ENCODE peak calls at places on chromosomes 1 and 21, in ten cellular contexts. R is astrocyte of the spinal cord; B is left ventricle myocardium inferior; U is CD8-positive, alpha-beta T cell; T is breast epithelium; I is heart left ventricle; X is AG04449; H is foreskin fibroblast; M is gastrocnemius medialis; S is AG04450. O is an unnamed sample.

GRCh38 chr1:42979037-42979432 is 20.4 kb upstream of the SLC2A1 start:
- DNase-seq in B (no peak), X (no peak), M (no peak), T (no peak), U (no peak), S (no peak), I (no peak), H (no peak), R (peak; percentile 41), O (no peak)

GRCh38 chr1:113818585-113818984 is 6.3 kb upstream of the RSBN1 start:
- DNase-seq in T (no peak), M (no peak), X (no peak), R (no peak), U (no peak), H (no peak), S (no peak), I (no peak), B (no peak), O (no peak)

GRCh38 chr21:41112740-41113692 is 54.9 kb upstream of the BACE2 start:
- DNase-seq in M (no peak), U (no peak), R (peak; percentile 88), X (peak; percentile 92), I (peak; percentile 17), T (peak; percentile 93), S (peak; percentile 33), B (no peak), H (peak; percentile 46), O (no peak)

GRCh38 chr1:114105401-114105979 is 48.2 kb downstream of the SYT6 start:
- DNase-seq in T (no peak), R (no peak), X (no peak), M (no peak), U (no peak), I (no peak), H (no peak), B (no peak), S (no peak), O (no peak)

GRCh38 chr21:33078907-33079582 is 9.1 kb downstream of the OLIG1 start:
- DNase-seq in U (no peak), R (peak; percentile 69), X (peak; percentile 9), T (peak; percentile 66), I (no peak), H (peak; percentile 43), S (peak; percentile 13), M (no peak), B (no peak), O (peak; percentile 55)

GRCh38 chr1:116817582-116818064 is 63.4 kb downstream of the CD2 start:
- DNase-seq in H (peak; percentile 10), M (no peak), I (no peak), R (no peak), T (no peak), S (no peak), X (no peak), U (peak; percentile 61), B (no peak), O (peak; percentile 39)

GRCh38 chr1:58361134-58361533 is 185.4 kb downstream of the OMA1 start:
- DNase-seq in S (no peak), X (no peak), I (no peak), B (no peak), H (no peak), T (no peak), U (no peak), M (no peak), R (no peak), O (no peak)

GRCh38 chr1:149848340-149848771 is 51.0 kb upstream of the BOLA1 start:
- DNase-seq in B (no peak), I (no peak), T (no peak), S (no peak), H (no peak), M (no peak), U (no peak), R (peak; percentile 2), X (no peak), O (no peak)

GRCh38 chr1:172903581-172904220 is 147.0 kb downstream of the TNFSF18 start:
- DNase-seq in I (no peak), H (peak; percentile 79), U (no peak), M (no peak), B (no peak), X (no peak), S (no peak), R (peak; percentile 66), T (no peak), O (no peak)

GRCh38 chr1:44678626-44679025 is 4.1 kb downstream of the ARMH1 start:
- DNase-seq in M (no peak), B (no peak), U (no peak), H (no peak), X (no peak), S (no peak), I (no peak), T (no peak), R (no peak), O (no peak)

DNA sequence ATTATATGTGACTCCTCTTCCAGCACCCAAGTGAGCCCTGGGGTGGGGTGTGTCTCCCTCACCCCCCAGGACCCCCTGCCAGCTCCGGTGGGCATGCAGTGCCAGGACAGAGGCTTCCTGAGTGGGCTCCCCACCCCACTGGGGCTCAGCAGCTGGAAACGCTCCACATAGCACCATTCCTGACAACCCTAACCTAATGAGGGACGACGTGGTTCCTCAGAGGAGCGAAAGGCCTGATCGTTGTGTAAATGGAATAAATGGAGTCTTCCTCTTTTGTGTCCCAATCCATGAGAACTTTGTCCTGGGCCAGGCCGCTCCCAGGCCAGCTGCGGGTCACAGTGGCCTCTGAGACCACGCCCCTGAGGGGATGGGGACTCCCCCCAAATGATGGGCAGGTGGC is 1.8 kb upstream of the TSPEAR start:
- DNase-seq in T (no peak), I (no peak), X (no peak), H (no peak), U (no peak), R (no peak), B (no peak), S (no peak), M (no peak), O (no peak)
- H3K4me3 ChIP-seq in T (no peak overlapping the region), I (no peak overlapping the region), X (no peak overlapping the region), H (no peak overlapping the region), U (no peak overlapping the region), R (no peak overlapping the region), B (no peak overlapping the region), S (no peak overlapping the region), M (no peak overlapping the region), O (no peak overlapping the region)

GRCh38 chr1:237795558-237795957 is 95.2 kb downstream of the ZP4 start:
- DNase-seq in T (no peak), B (no peak), U (no peak), I (no peak), S (no peak), X (no peak), H (no peak), R (no peak), M (no peak), O (no peak)

GRCh38 chr1:237789619-237790018 is 101.1 kb downstream of the ZP4 start:
- DNase-seq in H (no peak), S (no peak), I (no peak), B (no peak), X (no peak), R (no peak), M (no peak), U (no peak), T (no peak), O (no peak)

GRCh38 chr1:237788069-237788468 is 102.7 kb downstream of the ZP4 start:
- DNase-seq in U (no peak), T (no peak), S (no peak), R (no peak), H (no peak), I (no peak), B (no peak), X (no peak), M (no peak), O (no peak)

GRCh38 chr1:237794071-237794470 is 96.7 kb downstream of the ZP4 start:
- DNase-seq in R (no peak), S (no peak), M (no peak), X (no peak), T (no peak), H (no peak), B (no peak), U (no peak), I (no peak), O (no peak)

GRCh38 chr1:237792149-237792548 is 98.6 kb downstream of the ZP4 start:
- DNase-seq in U (no peak), T (no peak), H (no peak), M (no peak), I (no peak), B (no peak), S (no peak), R (no peak), X (no peak), O (no peak)
- H3K4me3 ChIP-seq in U (no peak overlapping the region), T (no peak overlapping the region), H (no peak overlapping the region), M (no peak overlapping the region), I (no peak overlapping the region), B (no peak overlapping the region), S (no peak overlapping the region), R (no peak overlapping the region), X (no peak overlapping the region), O (no peak overlapping the region)

DNA sequence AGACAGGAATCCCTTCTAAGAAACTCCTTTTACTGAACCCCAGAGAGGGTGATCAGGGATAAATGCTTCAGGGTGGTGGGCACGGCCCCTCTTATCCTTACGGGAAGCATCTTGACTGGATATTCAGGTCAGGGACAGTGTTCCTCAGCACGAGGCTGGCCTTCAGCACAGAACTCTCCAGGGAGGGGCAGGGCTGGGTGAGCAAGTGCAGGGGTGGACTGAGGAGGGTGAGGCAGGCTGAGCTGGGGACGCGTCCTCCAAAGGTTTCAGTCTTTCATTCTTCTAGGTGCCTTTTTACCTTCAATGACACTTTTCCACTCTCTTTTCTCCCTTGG is 52.3 kb downstream of the RASSF5 start:
- DNase-seq in I (no peak), S (no peak), X (no peak), R (no peak), B (no peak), T (no peak), M (no peak), U (no peak), H (no peak), O (no peak)
- H3K4me3 ChIP-seq in I (no peak overlapping the region), S (no peak overlapping the region), X (no peak overlapping the region), R (no peak overlapping the region), B (no peak overlapping the region), T (no peak overlapping the region), M (no peak overlapping the region), U (peak overlapping the region; percentile 94), H (no peak overlapping the region), O (peak overlapping the region; percentile 81)

GRCh38 chr1:84300991-84301758 is at the start of gene SAMD13:
- DNase-seq in T (peak; percentile 55), U (peak; percentile 3), H (peak; percentile 63), X (no peak), S (peak; percentile 29), B (peak; percentile 47), R (peak; percentile 78), I (peak; percentile 80), M (peak; percentile 77), O (no peak)

GRCh38 chr1:84300501-84300900 is 1.0 kb upstream of the SAMD13 start:
- DNase-seq in S (no peak), X (no peak), B (no peak), T (no peak), I (no peak), H (no peak), U (no peak), M (no peak), R (no peak), O (no peak)

GRCh38 chr1:84301759-84302380 is 362 bp downstream of the SAMD13 start:
- DNase-seq in R (no peak), I (no peak), U (no peak), X (no peak), B (no peak), S (no peak), T (no peak), H (no peak), M (no peak), O (no peak)

GRCh38 chr1:84299536-84300260 is 1.8 kb upstream of the SAMD13 start:
- DNase-seq in H (no peak), M (no peak), R (peak; percentile 22), X (no peak), T (no peak), B (no peak), S (no peak), I (no peak), U (no peak), O (no peak)

GRCh38 chr1:84303154-84303830 is 1.8 kb downstream of the SAMD13 start:
- DNase-seq in I (no peak), H (no peak), M (no peak), T (no peak), S (no peak), R (peak; percentile 51), B (no peak), X (no peak), U (no peak), O (no peak)
- H3K4me3 ChIP-seq in I (peak overlapping the region; percentile 52), H (peak overlapping the region; percentile 19), M (peak overlapping the region; percentile 60), T (peak overlapping the region; percentile 42), S (peak overlapping the region; percentile 48), R (peak overlapping the region; percentile 38), B (peak overlapping the region; percentile 63), X (peak overlapping the region; percentile 41), U (peak overlapping the region; percentile 30), O (peak overlapping the region; percentile 39)